ENCODE peak calls at places on chromosomes 16 and 17, in seven cellular contexts. D is hepatocyte, V is GM12878, B is adrenal gland, I is cardiac muscle cell, X is IMR-90, A is right lobe of liver. R is an unnamed sample.

GRCh38 chr16:84820305-84820684 is 510 bp downstream of the CRISPLD2 start:
- DNase-seq in V (no peak), B (no peak), A (no peak), D (no peak), I (no peak), X (no peak), R (no peak)

GRCh38 chr16:50457423-50457822 is 88.6 kb upstream of the BRD7 start:
- DNase-seq in X (no peak), A (no peak), I (no peak), V (no peak), D (no peak), B (no peak), R (no peak)

GRCh38 chr17:49993423-49994037 is 1.5 kb downstream of the DLX3 start:
- DNase-seq in A (peak; percentile 40), B (peak; percentile 26), I (peak; percentile 66), D (peak; percentile 64), V (no peak), X (no peak), R (no peak)

GRCh38 chr17:13601776-13602551 is at the start of gene HS3ST3A1:
- DNase-seq in D (peak; percentile 81), A (peak; percentile 66), X (peak; percentile 82), B (peak; percentile 48), I (peak; percentile 87), V (no peak), R (peak; percentile 63)

GRCh38 chr16:57834936-57835335 is 32.6 kb upstream of the KIFC3 start:
- DNase-seq in D (no peak), B (no peak), V (no peak), X (peak; percentile 34), I (no peak), A (no peak), R (no peak)

GRCh38 chr16:86529160-86529559 is 18.8 kb downstream of the FOXF1 start:
- DNase-seq in D (no peak), I (no peak), B (peak; percentile 72), V (no peak), X (peak; percentile 13), A (no peak), R (no peak)

GRCh38 chr17:42120161-42121065 is 754 bp downstream of the KAT2A start:
- DNase-seq in D (no peak), V (no peak), X (no peak), I (peak; percentile 46), B (no peak), A (peak; percentile 55), R (no peak)

GRCh38 chr17:70646673-70647072 is 477.3 kb downstream of the KCNJ2 start:
- DNase-seq in D (no peak), A (no peak), B (no peak), X (no peak), I (no peak), V (no peak), R (no peak)

GRCh38 chr16:28844226-28844885 is 1.8 kb downstream of the TUFM start:
- DNase-seq in A (no peak), I (no peak), B (no peak), D (no peak), X (no peak), V (no peak), R (no peak)

GRCh38 chr16:70689035-70689969 is 3.4 kb upstream of the MTSS2 start:
- DNase-seq in X (no peak), A (no peak), I (no peak), V (no peak), D (no peak), B (no peak), R (no peak)

GRCh38 chr16:50114357-50115129 is 38.6 kb upstream of the TENT4B start:
- DNase-seq in X (no peak), I (no peak), B (no peak), A (no peak), D (no peak), V (no peak), R (peak; percentile 12)

GRCh38 chr17:73156887-73157870 is 7.6 kb upstream of the SSTR2 start:
- DNase-seq in B (no peak), I (peak; percentile 61), X (no peak), A (no peak), D (no peak), V (peak; percentile 57), R (no peak)

GRCh38 chr16:88084881-88085280 is 133.6 kb downstream of the BANP start:
- DNase-seq in V (no peak), X (peak; percentile 78), B (peak; percentile 41), D (no peak), I (no peak), A (no peak), R (no peak)

GRCh38 chr16:1065466-1066128 is 7.0 kb upstream of the SSTR5 start:
- DNase-seq in A (no peak), D (no peak), I (no peak), X (no peak), B (no peak), V (no peak), R (no peak)

GRCh38 chr16:85235988-85236831 is 123.9 kb upstream of the CIBAR2 start:
- DNase-seq in V (no peak), A (no peak), D (no peak), X (no peak), B (peak; percentile 47), I (no peak), R (no peak)

GRCh38 chr16:7083086-7083485 is 249.6 kb upstream of the RBFOX1 start:
- DNase-seq in I (no peak), V (no peak), A (no peak), X (no peak), D (no peak), B (no peak), R (no peak)

DNA sequence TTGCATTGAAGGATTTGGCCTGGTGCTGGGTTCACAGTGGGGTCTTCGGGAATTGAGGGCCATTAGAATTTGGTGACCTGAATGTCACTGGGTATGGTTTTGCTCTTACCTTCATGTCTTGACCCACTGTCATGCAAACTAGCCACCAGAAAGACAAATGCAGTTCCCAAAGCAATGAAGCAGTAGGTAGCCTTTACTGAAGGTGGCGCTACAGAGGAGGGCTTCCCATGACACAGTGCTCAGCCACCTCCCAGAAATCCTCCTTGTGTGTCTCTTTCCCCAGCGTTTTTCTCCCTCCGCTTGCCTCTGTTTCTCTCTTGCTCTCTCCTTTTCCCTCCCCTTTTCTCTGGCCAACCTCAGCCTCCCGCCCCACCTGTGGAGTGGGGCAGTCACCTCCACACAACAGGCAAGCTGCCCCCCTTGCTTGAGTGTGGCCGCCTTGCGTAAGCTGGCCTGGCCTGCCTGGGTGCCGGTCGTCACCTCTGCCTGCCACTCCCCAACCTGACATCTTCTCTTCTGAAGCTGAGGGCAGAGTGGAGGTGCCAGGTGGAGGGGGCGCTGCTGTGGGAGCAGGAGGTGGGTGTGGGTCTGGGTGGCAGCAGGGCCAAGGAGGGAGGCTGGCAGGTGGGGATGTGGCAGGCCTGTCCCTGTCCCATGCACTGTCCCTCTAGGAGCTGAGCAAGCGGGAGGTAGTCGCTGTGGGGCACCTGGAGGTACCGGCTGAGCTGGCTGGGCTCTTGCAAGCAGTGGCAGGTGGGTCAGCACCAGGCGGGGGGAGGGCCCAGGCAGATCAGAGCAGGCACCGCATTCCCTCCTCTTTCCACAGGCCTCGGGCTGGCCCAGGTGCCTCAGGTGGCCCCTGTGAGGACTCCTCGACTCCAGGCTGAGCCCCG is 34.7 kb downstream of the MYO15A start:
- DNase-seq in X (peak; percentile 16), V (no peak), A (no peak), I (peak; percentile 41), D (no peak), B (no peak), R (no peak)
- TF ChIP-seq CTCF in X (peak; percentile 44), V (peak; percentile 44), A (no peak), I (peak; percentile 47), D (no peak), B (no peak), R (peak; percentile 28)

DNA sequence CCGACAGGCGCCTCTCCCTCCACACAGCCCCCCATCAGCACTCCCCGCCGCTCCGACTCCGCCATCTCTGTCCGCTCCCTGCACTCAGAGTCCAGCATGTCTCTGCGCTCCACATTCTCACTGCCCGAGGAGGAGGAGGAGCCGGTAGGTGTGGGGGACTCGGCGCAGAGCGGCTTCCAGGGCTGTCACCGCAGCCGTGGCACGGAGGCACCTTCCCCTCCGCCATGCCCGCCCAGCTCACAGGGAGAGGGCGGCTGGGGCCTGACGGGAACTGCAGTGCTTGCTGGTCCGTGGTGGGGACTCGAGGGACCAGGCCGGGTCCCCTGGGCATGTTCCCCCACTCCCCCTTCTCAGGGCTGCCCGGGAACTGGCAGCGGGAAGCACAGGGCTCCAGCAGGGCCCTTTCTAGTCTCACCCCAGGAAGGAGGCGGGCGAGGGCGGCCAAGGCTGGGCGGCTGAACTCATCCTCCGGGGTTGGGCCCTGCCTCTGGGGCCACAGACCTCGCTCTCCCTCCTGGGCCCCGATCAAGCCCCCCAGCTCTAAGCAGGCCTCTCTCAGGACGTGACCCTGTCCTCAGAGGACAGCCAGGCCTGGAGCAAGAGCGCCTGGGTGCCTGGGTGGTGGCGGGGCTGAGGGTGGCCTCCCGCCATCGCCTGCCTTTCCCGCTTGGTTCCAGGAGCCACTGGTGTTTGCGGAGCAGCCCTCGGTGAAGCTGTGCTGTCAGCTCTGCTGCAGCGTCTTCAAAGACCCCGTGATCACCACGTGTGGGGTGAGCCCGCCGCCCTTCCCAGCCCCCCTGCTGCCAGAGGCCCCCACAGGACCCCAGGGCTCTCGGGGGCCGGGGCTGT is 15.2 kb downstream of the TRAF7 start:
- DNase-seq in A (no peak), B (no peak), X (no peak), I (no peak), V (no peak), D (no peak), R (no peak)
- H3K4me3 ChIP-seq in A (no peak overlapping the region), B (no peak overlapping the region), X (no peak overlapping the region), I (no peak overlapping the region), V (no peak overlapping the region), D (no peak overlapping the region), R (no peak overlapping the region)

GRCh38 chr16:67199808-67200198 is 872 bp downstream of the ELMO3 start:
- DNase-seq in V (no peak), B (no peak), I (no peak), A (no peak), D (no peak), X (no peak), R (no peak)
- H3K36me3 ChIP-seq in V (peaks cover 52% of the 10 kb centered on the region), B (peaks cover 49% of the 10 kb centered on the region), I (peaks cover 33% of the 10 kb centered on the region), A (peaks cover 18% of the 10 kb centered on the region), D (no peaks in the 10 kb centered on the region), X (peaks cover 65% of the 10 kb centered on the region), R (peaks cover 2% of the 10 kb centered on the region)

GRCh38 chr16:55624696-55625095 is 31.1 kb upstream of the SLC6A2 start:
- DNase-seq in X (no peak), A (no peak), D (no peak), B (no peak), V (no peak), I (no peak), R (no peak)

GRCh38 chr16:55621771-55622170 is 34.0 kb upstream of the SLC6A2 start:
- DNase-seq in B (no peak), D (no peak), A (no peak), I (no peak), V (no peak), X (no peak), R (no peak)

GRCh38 chr16:55623640-55624039 is 32.1 kb upstream of the SLC6A2 start:
- DNase-seq in V (no peak), A (no peak), D (no peak), I (no peak), X (no peak), B (no peak), R (no peak)

GRCh38 chr16:55622930-55623561 is 32.7 kb upstream of the SLC6A2 start:
- DNase-seq in I (peak; percentile 43), D (peak; percentile 59), B (peak; percentile 12), X (no peak), A (peak; percentile 56), V (no peak), R (no peak)

DNA sequence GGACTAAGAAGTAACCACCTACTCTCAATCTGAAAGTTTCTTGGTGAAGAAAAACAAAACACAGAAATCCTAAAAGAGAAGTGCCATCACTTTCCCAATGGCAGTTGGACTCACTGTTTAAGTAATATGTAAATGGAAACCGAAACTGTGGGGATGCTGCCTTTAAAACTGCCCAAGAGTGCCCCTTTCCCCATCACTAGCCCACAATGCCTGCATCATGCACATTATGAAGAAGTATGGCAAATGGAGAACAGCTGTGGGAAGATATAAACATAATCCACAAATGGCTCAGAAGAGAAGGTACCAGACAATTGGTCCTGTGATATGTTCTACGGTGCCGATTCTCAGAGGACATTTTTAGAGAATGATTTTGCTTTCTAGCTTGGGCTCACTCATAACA is 33.5 kb upstream of the SLC6A2 start:
- DNase-seq in X (no peak), B (no peak), D (no peak), V (no peak), A (no peak), I (no peak), R (no peak)
- TF ChIP-seq CTCF in X (no peak), B (no peak), D (no peak), V (no peak), A (no peak), I (no peak), R (no peak)

R was measured in kidney epithelial cell.